ENCODE peak calls at places on chromosomes 1 and 21, in six cellular contexts. One of them, this sample, is unnamed.

GRCh38 chr1:75616436-75617433 is 5.8 kb upstream of the SLC44A5 start:
- DNase-seq in body of pancreas: no peak
- DNase-seq in upper lobe of left lung: no peak
- DNase-seq in aorta: no peak
- DNase-seq in brain microvascular endothelial cell: peak
- DNase-seq in HL-60: no peak
- DNase-seq in this sample: no peak

GRCh38 chr1:243346016-243346415 is 90.2 kb downstream of the SDCCAG8 start:
- DNase-seq in brain microvascular endothelial cell: no peak
- DNase-seq in upper lobe of left lung: no peak
- DNase-seq in aorta: no peak
- DNase-seq in body of pancreas: no peak
- DNase-seq in HL-60: no peak
- DNase-seq in this sample: no peak

GRCh38 chr1:200901796-200902444 is 7.2 kb downstream of the INAVA start:
- DNase-seq in upper lobe of left lung: no peak
- DNase-seq in brain microvascular endothelial cell: no peak
- DNase-seq in body of pancreas: no peak
- DNase-seq in HL-60: no peak
- DNase-seq in aorta: peak
- DNase-seq in this sample: no peak

GRCh38 chr21:15036189-15036588 is 28.6 kb downstream of the NRIP1 start:
- DNase-seq in HL-60: no peak
- DNase-seq in upper lobe of left lung: no peak
- DNase-seq in body of pancreas: no peak
- DNase-seq in brain microvascular endothelial cell: no peak
- DNase-seq in aorta: no peak
- DNase-seq in this sample: no peak

GRCh38 chr21:31446206-31446900 is 102.3 kb upstream of the TIAM1 start:
- DNase-seq in aorta: no peak
- DNase-seq in HL-60: no peak
- DNase-seq in body of pancreas: no peak
- DNase-seq in upper lobe of left lung: peak
- DNase-seq in brain microvascular endothelial cell: peak
- DNase-seq in this sample: no peak

GRCh38 chr1:202576816-202577215 is 133.4 kb downstream of the SYT2 start:
- DNase-seq in HL-60: peak
- DNase-seq in upper lobe of left lung: no peak
- DNase-seq in aorta: no peak
- DNase-seq in brain microvascular endothelial cell: peak
- DNase-seq in body of pancreas: peak
- DNase-seq in this sample: no peak

GRCh38 chr1:33169290-33170055 is 12.4 kb downstream of the TRIM62 start:
- DNase-seq in upper lobe of left lung: no peak
- DNase-seq in aorta: no peak
- DNase-seq in HL-60: no peak
- DNase-seq in brain microvascular endothelial cell: peak
- DNase-seq in body of pancreas: no peak
- DNase-seq in this sample: no peak

GRCh38 chr1:91803847-91804545 is 82.0 kb downstream of the TGFBR3 start:
- DNase-seq in aorta: no peak
- DNase-seq in body of pancreas: peak
- DNase-seq in brain microvascular endothelial cell: no peak
- DNase-seq in HL-60: no peak
- DNase-seq in upper lobe of left lung: no peak
- DNase-seq in this sample: no peak

GRCh38 chr1:12549460-12550349 is 68.3 kb downstream of the DHRS3 start:
- DNase-seq in upper lobe of left lung: peak
- DNase-seq in brain microvascular endothelial cell: peak
- DNase-seq in body of pancreas: peak
- DNase-seq in aorta: peak
- DNase-seq in HL-60: no peak
- DNase-seq in this sample: peak

GRCh38 chr1:9238134-9238533 is 3.6 kb downstream of the H6PD start:
- DNase-seq in body of pancreas: no peak
- DNase-seq in HL-60: no peak
- DNase-seq in upper lobe of left lung: no peak
- DNase-seq in brain microvascular endothelial cell: no peak
- DNase-seq in aorta: no peak
- DNase-seq in this sample: no peak

GRCh38 chr1:185338719-185339622 is 21.9 kb upstream of the IVNS1ABP start:
- DNase-seq in upper lobe of left lung: no peak
- DNase-seq in body of pancreas: no peak
- DNase-seq in brain microvascular endothelial cell: no peak
- DNase-seq in aorta: peak
- DNase-seq in HL-60: peak
- DNase-seq in this sample: no peak

GRCh38 chr1:114988095-114988494 is 41.5 kb upstream of the TSHB start:
- DNase-seq in HL-60: no peak
- DNase-seq in brain microvascular endothelial cell: no peak
- DNase-seq in upper lobe of left lung: no peak
- DNase-seq in body of pancreas: no peak
- DNase-seq in aorta: no peak
- DNase-seq in this sample: no peak

GRCh38 chr21:25790122-25790951 is 55.6 kb downstream of the GABPA start:
- DNase-seq in brain microvascular endothelial cell: peak
- DNase-seq in body of pancreas: no peak
- DNase-seq in HL-60: peak
- DNase-seq in upper lobe of left lung: no peak
- DNase-seq in aorta: no peak
- DNase-seq in this sample: no peak

GRCh38 chr1:36941579-36941978 is 92.7 kb downstream of the GRIK3 start:
- DNase-seq in aorta: no peak
- DNase-seq in upper lobe of left lung: no peak
- DNase-seq in HL-60: no peak
- DNase-seq in body of pancreas: no peak
- DNase-seq in brain microvascular endothelial cell: no peak
- DNase-seq in this sample: no peak

GRCh38 chr1:204401747-204402146 is 9.9 kb downstream of the PPP1R15B start:
- DNase-seq in upper lobe of left lung: no peak
- DNase-seq in aorta: no peak
- DNase-seq in body of pancreas: no peak
- DNase-seq in HL-60: no peak
- DNase-seq in brain microvascular endothelial cell: no peak
- DNase-seq in this sample: no peak

GRCh38 chr1:155093938-155094621 is 15.4 kb downstream of the EFNA3 start:
- DNase-seq in body of pancreas: no peak
- DNase-seq in aorta: no peak
- DNase-seq in HL-60: no peak
- DNase-seq in brain microvascular endothelial cell: no peak
- DNase-seq in upper lobe of left lung: no peak
- DNase-seq in this sample: peak

GRCh38 chr21:29102791-29103257 is 27.6 kb upstream of the MAP3K7CL start:
- DNase-seq in aorta: no peak
- DNase-seq in upper lobe of left lung: no peak
- DNase-seq in brain microvascular endothelial cell: no peak
- DNase-seq in HL-60: no peak
- DNase-seq in body of pancreas: no peak
- DNase-seq in this sample: no peak

GRCh38 chr1:216926681-216927080 is 203.5 kb upstream of the ESRRG start:
- DNase-seq in aorta: no peak
- DNase-seq in body of pancreas: no peak
- DNase-seq in brain microvascular endothelial cell: no peak
- DNase-seq in upper lobe of left lung: no peak
- DNase-seq in HL-60: no peak
- DNase-seq in this sample: no peak

DNA sequence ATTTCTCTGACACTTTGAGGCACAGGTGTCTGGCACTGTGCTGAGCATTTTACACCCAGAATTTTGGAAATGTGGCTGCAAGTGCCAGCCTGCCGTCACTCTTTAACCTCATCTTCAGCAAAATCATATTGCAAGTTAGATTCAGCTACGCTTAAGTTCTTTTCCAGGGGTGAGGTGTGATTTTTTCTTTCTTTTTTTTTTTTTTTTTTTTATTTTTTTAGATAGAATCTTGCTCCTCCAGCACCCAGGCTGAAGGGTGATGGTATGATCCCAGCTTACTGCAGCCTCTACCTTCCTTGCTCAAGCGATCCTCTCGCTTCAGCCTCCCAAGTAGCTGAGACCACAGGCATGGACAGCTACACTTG is 2.5 kb upstream of the RCC2 start:
- DNase-seq in HL-60: no peak
- DNase-seq in body of pancreas: no peak
- DNase-seq in brain microvascular endothelial cell: no peak
- DNase-seq in upper lobe of left lung: no peak
- DNase-seq in aorta: no peak
- DNase-seq in this sample: no peak
- H3K4me3 ChIP-seq in HL-60: no peak
- H3K4me3 ChIP-seq in body of pancreas: no peak
- H3K4me3 ChIP-seq in brain microvascular endothelial cell: no peak
- H3K4me3 ChIP-seq in upper lobe of left lung: no peak
- H3K4me3 ChIP-seq in aorta: no peak
- H3K4me3 ChIP-seq in this sample: no peak

GRCh38 chr1:229230136-229230892 is 40.6 kb upstream of the RAB4A start:
- DNase-seq in brain microvascular endothelial cell: no peak
- DNase-seq in aorta: no peak
- DNase-seq in upper lobe of left lung: no peak
- DNase-seq in HL-60: no peak
- DNase-seq in body of pancreas: no peak
- DNase-seq in this sample: no peak

GRCh38 chr1:229229137-229229720 is 41.7 kb upstream of the RAB4A start:
- DNase-seq in HL-60: no peak
- DNase-seq in aorta: no peak
- DNase-seq in body of pancreas: peak
- DNase-seq in upper lobe of left lung: no peak
- DNase-seq in brain microvascular endothelial cell: no peak
- DNase-seq in this sample: no peak

GRCh38 chr1:229227298-229227919 is 43.5 kb upstream of the RAB4A start:
- DNase-seq in HL-60: peak
- DNase-seq in body of pancreas: peak
- DNase-seq in upper lobe of left lung: peak
- DNase-seq in aorta: peak
- DNase-seq in brain microvascular endothelial cell: peak
- DNase-seq in this sample: peak

GRCh38 chr1:229229721-229230135 is 41.2 kb upstream of the RAB4A start:
- DNase-seq in upper lobe of left lung: no peak
- DNase-seq in HL-60: no peak
- DNase-seq in aorta: peak
- DNase-seq in brain microvascular endothelial cell: no peak
- DNase-seq in body of pancreas: peak
- DNase-seq in this sample: peak

DNA sequence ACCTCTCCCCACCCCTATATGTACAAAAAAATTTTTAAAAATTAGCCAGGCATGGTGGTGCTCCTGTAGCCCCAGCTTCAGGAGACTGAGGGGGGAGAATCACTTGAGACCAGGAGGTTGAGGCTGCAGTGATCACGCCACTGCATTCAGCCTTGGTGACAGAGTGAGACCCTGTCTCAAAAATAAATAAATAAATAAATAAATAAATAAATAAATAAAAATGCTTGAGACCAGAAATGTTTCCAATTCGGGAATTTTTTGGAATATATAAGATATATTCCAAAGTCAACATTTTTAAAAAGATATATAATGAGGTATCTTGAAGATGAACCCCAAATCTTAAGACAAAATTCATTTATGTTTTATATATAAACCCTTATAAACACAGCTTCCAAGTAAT is 42.4 kb upstream of the RAB4A start:
- DNase-seq in HL-60: no peak
- DNase-seq in body of pancreas: no peak
- DNase-seq in upper lobe of left lung: no peak
- DNase-seq in brain microvascular endothelial cell: no peak
- DNase-seq in aorta: no peak
- DNase-seq in this sample: no peak
- H3K27ac ChIP-seq in HL-60: no peak
- H3K27ac ChIP-seq in body of pancreas: no peak
- H3K27ac ChIP-seq in upper lobe of left lung: no peak
- H3K27ac ChIP-seq in brain microvascular endothelial cell: no peak
- H3K27ac ChIP-seq in aorta: no peak
- H3K27ac ChIP-seq in this sample: no peak

DNA sequence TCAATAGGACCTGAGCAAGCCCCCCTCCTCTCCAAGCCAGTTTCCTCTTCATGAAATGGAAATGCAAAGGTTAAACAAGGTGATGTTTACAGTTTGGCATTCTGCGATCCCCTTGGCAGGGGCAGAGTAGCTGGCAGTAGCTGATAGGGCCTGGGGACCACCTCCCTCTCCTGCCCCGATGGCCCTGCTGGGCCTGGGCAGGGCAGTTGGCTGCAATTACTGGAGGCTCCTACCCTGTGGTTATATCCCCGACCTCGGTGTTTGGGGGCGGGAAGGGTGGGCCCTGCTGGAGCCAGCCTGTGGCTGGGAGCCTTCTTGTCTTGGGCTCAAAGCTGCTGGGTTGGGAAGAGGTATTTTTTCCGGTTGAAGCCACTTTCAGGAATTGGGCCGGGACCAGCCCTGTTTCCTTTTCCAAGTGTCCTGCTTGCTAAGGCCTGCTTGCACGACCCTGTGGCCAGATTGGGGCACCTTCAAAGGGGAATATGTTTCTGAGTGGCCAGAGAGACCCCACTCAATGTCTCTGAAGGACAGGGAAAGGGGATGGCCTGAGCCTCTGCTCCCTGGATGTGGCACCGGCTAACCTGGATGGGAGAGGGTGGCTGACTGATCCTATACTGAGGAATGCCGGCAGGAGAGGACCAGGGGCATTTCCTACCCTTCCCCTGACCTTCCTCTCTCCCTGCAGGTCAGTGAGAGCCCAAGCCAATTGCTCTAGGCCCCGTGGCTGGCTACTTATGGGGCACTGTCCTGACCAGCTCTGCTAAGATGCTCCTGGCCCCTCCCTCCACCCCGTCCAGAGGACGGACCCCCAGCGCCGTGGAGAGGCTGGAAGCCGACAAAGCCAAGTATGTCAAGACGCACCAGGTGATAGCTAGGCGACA is 1.9 kb downstream of the FAM110D start:
- DNase-seq in aorta: peak
- DNase-seq in body of pancreas: no peak
- DNase-seq in upper lobe of left lung: no peak
- DNase-seq in HL-60: no peak
- DNase-seq in brain microvascular endothelial cell: no peak
- DNase-seq in this sample: peak
- H3K4me3 ChIP-seq in aorta: no peak
- H3K4me3 ChIP-seq in body of pancreas: no peak
- H3K4me3 ChIP-seq in upper lobe of left lung: peak
- H3K4me3 ChIP-seq in HL-60: no peak
- H3K4me3 ChIP-seq in brain microvascular endothelial cell: peak
- H3K4me3 ChIP-seq in this sample: peak

GRCh38 chr1:205629751-205630150 is 2.1 kb downstream of the ELK4 start:
- DNase-seq in body of pancreas: no peak
- DNase-seq in upper lobe of left lung: no peak
- DNase-seq in aorta: no peak
- DNase-seq in brain microvascular endothelial cell: no peak
- DNase-seq in HL-60: no peak
- DNase-seq in this sample: no peak
- H3K27ac ChIP-seq in body of pancreas: peak
- H3K27ac ChIP-seq in upper lobe of left lung: no peak
- H3K27ac ChIP-seq in aorta: no peak
- H3K27ac ChIP-seq in brain microvascular endothelial cell: peak
- H3K27ac ChIP-seq in HL-60: no peak
- H3K27ac ChIP-seq in this sample: no peak

This sample was measured in right cardiac atrium.